ENCODE peak calls at places on chromosome 17, in nine cellular contexts. Y is sigmoid colon, S is fibroblast of the aortic adventitia, Q is endothelial cell, U is fibroblast of the conjunctiva, R is left ventricle myocardium inferior, H is MCF 10A, Z is NCI-H774, B is kidney tubule cell. J is an unnamed sample.

GRCh38 chr17:74031314-74032080 is 172.0 kb upstream of the RPL38 start:
- DNase-seq in Y (no peak), S (no peak), Q (no peak), U (no peak), R (no peak), H (no peak), Z (no peak), B (no peak), J (no peak)

GRCh38 chr17:46144246-46144645 is 49.0 kb downstream of the KANSL1 start:
- DNase-seq in Y (no peak), S (no peak), Q (no peak), U (no peak), R (no peak), H (no peak), Z (no peak), B (no peak), J (no peak)

GRCh38 chr17:9279911-9280310 is 258.6 kb downstream of the NTN1 start:
- DNase-seq in Y (no peak), S (no peak), Q (no peak), U (no peak), R (no peak), H (no peak), Z (no peak), B (peak), J (no peak)

GRCh38 chr17:30117548-30118155 is 1.0 kb downstream of the NSRP1 start:
- DNase-seq in Y (no peak), S (peak), Q (no peak), U (no peak), R (no peak), H (no peak), Z (no peak), B (no peak), J (no peak)

GRCh38 chr17:28256881-28257280 is 62.1 kb upstream of the TMEM97 start:
- DNase-seq in Y (no peak), S (no peak), Q (no peak), U (no peak), R (no peak), H (no peak), Z (no peak), B (no peak), J (no peak)

GRCh38 chr17:75624714-75625345 is 8.4 kb upstream of the SMIM5 start:
- DNase-seq in Y (no peak), S (no peak), Q (no peak), U (no peak), R (no peak), H (no peak), Z (no peak), B (no peak), J (no peak)

GRCh38 chr17:1298616-1299015 is 19.2 kb downstream of the TRARG1 start:
- DNase-seq in Y (no peak), S (no peak), Q (peak), U (no peak), R (no peak), H (no peak), Z (no peak), B (peak), J (no peak)

GRCh38 chr17:356671-357434 is 4.2 kb upstream of the RPH3AL start:
- DNase-seq in Y (no peak), S (no peak), Q (no peak), U (no peak), R (no peak), H (no peak), Z (no peak), B (no peak), J (no peak)

GRCh38 chr17:44587339-44587738 is 30.1 kb downstream of the FZD2 start:
- DNase-seq in Y (no peak), S (peak), Q (no peak), U (peak), R (peak), H (peak), Z (no peak), B (peak), J (no peak)

GRCh38 chr17:76240461-76241204 is at the start of gene RNF157:
- DNase-seq in Y (peak), S (peak), Q (peak), U (no peak), R (peak), H (peak), Z (peak), B (peak), J (peak)

GRCh38 chr17:83196973-83197880 is 117.8 kb downstream of the METRNL start:
- DNase-seq in Y (peak), S (peak), Q (no peak), U (peak), R (peak), H (no peak), Z (no peak), B (no peak), J (no peak)